ENCODE peak calls at places on chromosomes 11 and 22, in five cellular contexts. One of them, this sample, is unnamed.

GRCh38 chr11:58949184-58949583 is 9.9 kb downstream of the GLYATL1 start:
- DNase-seq in GM12865: no peak
- DNase-seq in foreskin fibroblast: no peak
- DNase-seq in psoas muscle: no peak
- DNase-seq in stomach: no peak
- DNase-seq in this sample: no peak

GRCh38 chr11:114026355-114026754 is 33.2 kb upstream of the ZBTB16 start:
- DNase-seq in GM12865: peak
- DNase-seq in foreskin fibroblast: no peak
- DNase-seq in psoas muscle: no peak
- DNase-seq in stomach: no peak
- DNase-seq in this sample: no peak

GRCh38 chr22:28230682-28231081 is 311.6 kb upstream of the PITPNB start:
- DNase-seq in GM12865: no peak
- DNase-seq in foreskin fibroblast: no peak
- DNase-seq in psoas muscle: no peak
- DNase-seq in stomach: no peak
- DNase-seq in this sample: no peak

GRCh38 chr11:132910016-132910760 is 622.1 kb downstream of the OPCML start:
- DNase-seq in GM12865: no peak
- DNase-seq in foreskin fibroblast: no peak
- DNase-seq in psoas muscle: no peak
- DNase-seq in stomach: no peak
- DNase-seq in this sample: no peak

GRCh38 chr11:73249304-73249703 is 22.8 kb upstream of the P2RY6 start:
- DNase-seq in GM12865: peak
- DNase-seq in foreskin fibroblast: no peak
- DNase-seq in psoas muscle: no peak
- DNase-seq in stomach: no peak
- DNase-seq in this sample: no peak

GRCh38 chr11:111395081-111395480 is 16.0 kb upstream of the POU2AF1 start:
- DNase-seq in GM12865: peak
- DNase-seq in foreskin fibroblast: no peak
- DNase-seq in psoas muscle: no peak
- DNase-seq in stomach: peak
- DNase-seq in this sample: no peak

GRCh38 chr11:75389276-75389605 is 10.1 kb upstream of the RPS3 start:
- DNase-seq in GM12865: no peak
- DNase-seq in foreskin fibroblast: no peak
- DNase-seq in psoas muscle: no peak
- DNase-seq in stomach: no peak
- DNase-seq in this sample: no peak

GRCh38 chr11:95821640-95822039 is 31.3 kb downstream of the CEP57 start:
- DNase-seq in GM12865: no peak
- DNase-seq in foreskin fibroblast: no peak
- DNase-seq in psoas muscle: no peak
- DNase-seq in stomach: no peak
- DNase-seq in this sample: no peak

GRCh38 chr22:47400701-47401591 is 638.5 kb downstream of the TBC1D22A start:
- DNase-seq in GM12865: no peak
- DNase-seq in foreskin fibroblast: no peak
- DNase-seq in psoas muscle: no peak
- DNase-seq in stomach: no peak
- DNase-seq in this sample: no peak

GRCh38 chr22:48658871-48659270 is 1168.8 kb downstream of the BRD1 start:
- DNase-seq in GM12865: no peak
- DNase-seq in foreskin fibroblast: no peak
- DNase-seq in psoas muscle: no peak
- DNase-seq in stomach: no peak
- DNase-seq in this sample: no peak

GRCh38 chr11:118258410-118258809 is 5.7 kb downstream of the MPZL2 start:
- DNase-seq in GM12865: no peak
- DNase-seq in foreskin fibroblast: no peak
- DNase-seq in psoas muscle: no peak
- DNase-seq in stomach: no peak
- DNase-seq in this sample: no peak

GRCh38 chr22:36236338-36237319 is 2.7 kb downstream of the APOL2 start:
- DNase-seq in GM12865: no peak
- DNase-seq in foreskin fibroblast: no peak
- DNase-seq in psoas muscle: no peak
- DNase-seq in stomach: no peak
- DNase-seq in this sample: no peak

DNA sequence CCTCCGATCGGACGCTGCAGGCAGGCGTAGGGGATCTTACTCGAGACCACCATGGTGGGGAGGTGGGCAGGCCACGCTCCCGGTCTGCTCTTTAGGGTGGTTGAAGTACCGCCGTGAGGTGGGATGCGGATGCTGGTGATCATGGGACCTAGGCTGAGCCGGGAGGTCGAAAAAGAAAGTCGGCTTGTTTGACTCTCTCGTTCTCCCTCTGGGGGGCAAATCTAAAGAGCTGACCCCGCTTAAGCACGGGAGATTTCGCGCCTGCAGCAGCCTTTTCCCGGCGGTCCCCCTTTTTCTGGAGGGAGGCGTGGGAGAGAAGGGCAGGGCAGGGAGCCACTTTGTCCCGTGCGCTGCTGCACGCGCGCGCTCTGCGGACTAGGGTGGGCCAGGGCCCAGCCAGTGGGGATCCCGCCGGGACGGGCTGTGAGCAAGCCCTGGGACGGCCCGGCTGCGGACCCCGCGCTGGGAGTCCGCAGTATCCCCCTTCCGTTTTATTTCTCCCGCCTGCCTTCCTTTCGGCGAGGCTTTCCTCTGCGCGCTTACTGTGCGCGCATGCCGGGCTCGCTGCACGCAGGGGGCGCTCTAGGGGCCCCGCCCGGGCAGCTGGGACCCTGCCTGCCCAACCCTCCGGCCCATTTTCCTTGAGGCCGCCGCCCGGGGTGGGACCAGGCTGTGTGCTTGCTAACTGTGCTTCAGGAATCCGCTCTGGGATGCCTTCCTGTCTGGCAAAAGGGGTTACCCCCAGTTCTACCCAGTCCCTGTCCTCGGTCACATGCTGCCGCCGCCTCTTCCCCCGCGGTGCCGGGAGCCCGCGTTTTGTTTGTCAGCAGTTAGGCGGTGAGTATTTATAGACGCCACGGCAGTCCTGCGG is 81.0 kb downstream of the PRR5L start:
- DNase-seq in GM12865: no peak
- DNase-seq in foreskin fibroblast: peak
- DNase-seq in psoas muscle: peak
- DNase-seq in stomach: peak
- DNase-seq in this sample: peak
- TF ChIP-seq CTCF in GM12865: peak
- TF ChIP-seq CTCF in foreskin fibroblast: peak
- TF ChIP-seq CTCF in psoas muscle: peak
- TF ChIP-seq CTCF in stomach: no peak
- TF ChIP-seq CTCF in this sample: peak

GRCh38 chr11:127470485-127470884 is 469.9 kb upstream of the KIRREL3 start:
- DNase-seq in GM12865: peak
- DNase-seq in foreskin fibroblast: no peak
- DNase-seq in psoas muscle: no peak
- DNase-seq in stomach: no peak
- DNase-seq in this sample: no peak

GRCh38 chr11:127474735-127475134 is 474.2 kb upstream of the KIRREL3 start:
- DNase-seq in GM12865: no peak
- DNase-seq in foreskin fibroblast: no peak
- DNase-seq in psoas muscle: no peak
- DNase-seq in stomach: no peak
- DNase-seq in this sample: no peak

DNA sequence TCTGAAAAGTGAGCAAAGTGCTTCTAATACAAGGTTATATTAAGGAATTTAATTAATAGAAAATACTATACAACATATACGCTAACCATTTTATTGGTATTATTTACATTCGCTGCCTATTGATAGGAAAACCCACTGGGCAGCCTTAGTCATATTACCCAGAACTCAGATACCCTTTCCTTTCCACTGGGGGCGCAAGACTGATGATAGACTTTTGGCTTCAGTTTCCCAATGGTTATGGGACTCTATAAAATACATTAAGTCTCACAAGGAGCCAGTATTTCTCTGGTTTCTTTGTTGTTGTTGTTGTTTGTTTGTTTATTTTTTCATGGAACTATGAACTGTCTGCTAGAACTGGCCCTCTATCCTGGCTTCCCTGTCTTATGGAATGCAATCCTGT is 471.1 kb upstream of the KIRREL3 start:
- DNase-seq in GM12865: no peak
- DNase-seq in foreskin fibroblast: no peak
- DNase-seq in psoas muscle: no peak
- DNase-seq in stomach: no peak
- DNase-seq in this sample: no peak
- TF ChIP-seq CTCF in GM12865: peak
- TF ChIP-seq CTCF in foreskin fibroblast: no peak
- TF ChIP-seq CTCF in psoas muscle: no peak
- TF ChIP-seq CTCF in stomach: no peak
- TF ChIP-seq CTCF in this sample: no peak

GRCh38 chr11:76628408-76628947 is 42.1 kb downstream of the LRRC32 start:
- DNase-seq in GM12865: no peak
- DNase-seq in foreskin fibroblast: no peak
- DNase-seq in psoas muscle: no peak
- DNase-seq in stomach: no peak
- DNase-seq in this sample: no peak

GRCh38 chr11:76631566-76632308 is 38.8 kb downstream of the LRRC32 start:
- DNase-seq in GM12865: no peak
- DNase-seq in foreskin fibroblast: no peak
- DNase-seq in psoas muscle: no peak
- DNase-seq in stomach: no peak
- DNase-seq in this sample: no peak

GRCh38 chr11:76629133-76629852 is 41.3 kb downstream of the LRRC32 start:
- DNase-seq in GM12865: no peak
- DNase-seq in foreskin fibroblast: peak
- DNase-seq in psoas muscle: peak
- DNase-seq in stomach: no peak
- DNase-seq in this sample: no peak

GRCh38 chr11:76630600-76630999 is 39.9 kb downstream of the LRRC32 start:
- DNase-seq in GM12865: no peak
- DNase-seq in foreskin fibroblast: no peak
- DNase-seq in psoas muscle: no peak
- DNase-seq in stomach: no peak
- DNase-seq in this sample: no peak

DNA sequence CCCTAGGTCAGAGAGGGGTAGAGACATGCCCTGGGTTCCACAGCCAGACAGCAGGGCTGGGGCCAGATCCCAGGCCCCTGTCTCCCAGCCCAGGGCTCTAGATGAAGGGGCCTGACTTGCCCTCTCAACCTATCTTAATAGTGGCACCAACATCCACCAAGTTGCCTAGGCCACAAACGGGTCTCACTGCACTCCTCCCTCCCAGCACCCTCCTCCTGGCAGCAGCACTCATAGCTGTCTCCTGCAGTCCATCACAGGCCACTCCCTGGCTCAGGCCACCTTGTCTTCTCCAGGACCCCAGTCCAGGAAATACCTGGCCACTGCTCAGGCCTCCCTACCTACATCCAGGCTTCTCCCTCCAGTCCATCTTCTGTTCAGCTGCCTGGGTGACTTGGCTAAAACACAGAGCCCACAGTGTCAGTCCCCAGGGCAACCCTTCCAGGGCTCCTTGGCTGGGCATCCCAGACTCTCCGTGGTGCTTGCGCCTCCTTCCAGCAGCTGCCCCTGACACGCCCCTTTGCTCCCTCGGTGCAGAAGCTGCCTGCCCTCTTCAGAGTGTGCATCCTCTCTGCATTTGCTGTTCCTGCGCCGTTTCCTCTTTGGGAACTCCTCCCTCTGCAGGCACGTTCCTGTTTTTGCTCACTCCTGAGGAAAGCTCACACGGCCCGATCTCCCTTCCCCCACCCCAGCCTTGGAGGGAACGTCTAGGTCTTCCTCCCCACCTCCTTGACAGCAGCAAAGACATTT is 40.5 kb downstream of the LRRC32 start:
- DNase-seq in GM12865: no peak
- DNase-seq in foreskin fibroblast: no peak
- DNase-seq in psoas muscle: peak
- DNase-seq in stomach: peak
- DNase-seq in this sample: no peak
- TF ChIP-seq CTCF in GM12865: no peak
- TF ChIP-seq CTCF in foreskin fibroblast: peak
- TF ChIP-seq CTCF in psoas muscle: no peak
- TF ChIP-seq CTCF in stomach: no peak
- TF ChIP-seq CTCF in this sample: no peak

GRCh38 chr11:102111787-102112653 is 1.8 kb downstream of the YAP1 start:
- DNase-seq in GM12865: peak
- DNase-seq in foreskin fibroblast: peak
- DNase-seq in psoas muscle: no peak
- DNase-seq in stomach: peak
- DNase-seq in this sample: no peak

GRCh38 chr11:102110761-102111010 is 439 bp downstream of the YAP1 start:
- DNase-seq in GM12865: no peak
- DNase-seq in foreskin fibroblast: peak
- DNase-seq in psoas muscle: no peak
- DNase-seq in stomach: no peak
- DNase-seq in this sample: no peak

GRCh38 chr11:102109896-102110760 is at the start of gene YAP1:
- DNase-seq in GM12865: peak
- DNase-seq in foreskin fibroblast: peak
- DNase-seq in psoas muscle: peak
- DNase-seq in stomach: peak
- DNase-seq in this sample: peak

GRCh38 chr11:102112654-102112926 is 2.3 kb downstream of the YAP1 start:
- DNase-seq in GM12865: no peak
- DNase-seq in foreskin fibroblast: no peak
- DNase-seq in psoas muscle: no peak
- DNase-seq in stomach: no peak
- DNase-seq in this sample: no peak

DNA sequence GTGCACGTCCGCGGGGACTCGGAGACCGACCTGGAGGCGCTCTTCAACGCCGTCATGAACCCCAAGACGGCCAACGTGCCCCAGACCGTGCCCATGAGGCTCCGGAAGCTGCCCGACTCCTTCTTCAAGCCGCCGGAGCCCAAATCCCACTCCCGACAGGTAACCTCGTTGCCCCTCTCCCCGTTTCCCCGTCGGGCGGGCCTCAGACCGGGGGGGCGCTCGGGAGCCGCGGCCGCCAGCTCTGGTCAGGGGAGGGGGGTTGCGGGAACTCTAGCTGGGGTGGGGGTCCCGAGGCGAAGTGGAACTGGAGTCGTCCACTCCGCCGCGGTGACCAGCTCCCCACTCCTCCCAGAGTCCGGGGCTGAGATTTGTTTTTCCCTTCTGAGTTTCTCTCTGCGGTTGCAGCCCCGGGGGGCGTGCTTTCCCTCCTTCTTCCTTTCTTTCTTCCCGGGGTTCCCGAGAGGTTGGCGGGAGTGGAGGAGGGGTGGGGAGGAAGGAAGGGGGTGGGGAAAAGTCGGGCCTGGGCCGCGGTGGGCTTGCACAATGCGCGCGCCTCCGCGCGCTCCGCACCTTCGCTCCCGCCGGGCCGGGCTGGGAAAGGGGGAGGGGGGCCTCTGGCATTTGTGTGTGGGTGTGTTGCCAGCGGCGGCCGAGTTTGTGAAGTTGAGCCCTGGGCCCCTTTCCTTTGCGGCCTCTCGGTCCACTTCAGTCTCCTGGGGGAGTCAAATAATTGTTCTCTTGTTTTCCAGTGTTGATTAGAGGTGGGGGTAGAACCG is 952 bp downstream of the YAP1 start:
- DNase-seq in GM12865: peak
- DNase-seq in foreskin fibroblast: peak
- DNase-seq in psoas muscle: peak
- DNase-seq in stomach: peak
- DNase-seq in this sample: no peak
- TF ChIP-seq CTCF in GM12865: no peak
- TF ChIP-seq CTCF in foreskin fibroblast: peak
- TF ChIP-seq CTCF in psoas muscle: no peak
- TF ChIP-seq CTCF in stomach: no peak
- TF ChIP-seq CTCF in this sample: no peak